ENCODE peak calls at places on chromosome 1, in four cellular contexts. T, O, F and Z are unnamed samples.

GRCh38 chr1:237258871-237259270 is 216.9 kb downstream of the RYR2 start:
- DNase-seq in T (no peak), F (no peak), O (no peak), Z (no peak)

GRCh38 chr1:234954613-234955012 is 174.0 kb downstream of the TOMM20 start:
- DNase-seq in F (no peak), O (no peak), T (no peak), Z (no peak)

GRCh38 chr1:67536957-67537646 is 106.9 kb upstream of the SERBP1 start:
- DNase-seq in O (no peak), T (no peak), F (no peak), Z (no peak)

GRCh38 chr1:154348429-154349076 is 23.2 kb downstream of the ATP8B2 start:
- DNase-seq in T (no peak), F (no peak), O (no peak), Z (no peak)

GRCh38 chr1:190429932-190430331 is 47.7 kb downstream of the BRINP3 start:
- DNase-seq in O (no peak), T (no peak), F (no peak), Z (no peak)

GRCh38 chr1:62111084-62111483 is 83.6 kb upstream of the L1TD1 start:
- DNase-seq in T (no peak), O (no peak), F (no peak), Z (no peak)

GRCh38 chr1:40774266-40774998 is 9.2 kb upstream of the KCNQ4 start:
- DNase-seq in O (peak), T (peak), F (peak), Z (peak)

GRCh38 chr1:67575861-67576260 is 109.1 kb upstream of the GADD45A start:
- DNase-seq in T (no peak), F (no peak), O (peak), Z (peak)

GRCh38 chr1:5847013-5847654 is 145.1 kb downstream of the NPHP4 start:
- DNase-seq in T (peak), F (peak), O (no peak), Z (peak)

GRCh38 chr1:80441664-80442063 is 1359.1 kb upstream of the ADGRL2 start:
- DNase-seq in T (no peak), O (no peak), F (no peak), Z (no peak)

GRCh38 chr1:154955718-154956513 is at the start of gene PBXIP1:
- DNase-seq in O (peak), F (peak), T (peak), Z (peak)

DNA sequence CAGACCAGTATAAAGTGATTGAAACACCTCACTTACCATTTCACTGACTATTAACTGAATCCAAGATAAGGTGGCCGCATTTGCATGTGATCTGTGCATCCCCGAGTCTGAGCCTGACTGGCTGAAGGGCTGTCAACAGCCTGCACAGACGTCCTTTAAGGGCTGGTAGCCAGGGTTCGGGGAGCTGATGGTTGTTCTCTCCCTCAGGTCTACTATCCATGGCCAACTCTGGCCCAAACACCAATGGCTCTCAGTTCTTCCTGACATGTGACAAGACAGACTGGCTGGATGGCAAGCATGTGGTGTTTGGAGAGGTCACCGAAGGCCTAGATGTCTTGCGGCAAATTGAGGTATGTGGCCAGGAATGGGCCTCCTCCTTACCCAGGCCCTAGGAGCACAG is 14.0 kb downstream of the PPIE start:
- DNase-seq in F (no peak), O (no peak), T (peak), Z (no peak)
- H2BK120ac ChIP-seq in F (no peak), O (no peak), T (no peak), Z (no peak)

DNA sequence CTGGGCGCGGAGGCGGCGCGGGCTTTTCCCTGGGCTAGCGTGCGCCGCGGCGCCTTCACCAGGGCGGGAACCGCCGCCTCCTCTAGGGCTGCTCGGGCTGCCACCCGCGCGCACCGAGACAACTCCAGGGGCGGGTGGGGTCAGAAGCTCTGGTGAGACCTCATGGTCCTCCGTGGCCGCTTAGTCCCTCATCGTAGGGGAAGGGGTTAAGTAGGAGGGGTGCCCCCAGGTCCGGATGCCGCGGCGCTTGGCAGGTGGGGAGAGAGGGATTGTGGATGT is 559 bp downstream of the SERTAD4 start:
- DNase-seq in T (no peak), O (peak), F (no peak), Z (no peak)
- H2AFZ ChIP-seq in T (no peak), O (peak), F (peak), Z (peak)

GRCh38 chr1:147756336-147756735 is 4.1 kb downstream of the GJA5 start:
- DNase-seq in O (no peak), T (no peak), F (no peak), Z (no peak)

GRCh38 chr1:147760481-147761260 is at the start of gene GJA5:
- DNase-seq in T (no peak), F (no peak), O (no peak), Z (no peak)

GRCh38 chr1:147758379-147759100 is 1.9 kb downstream of the GJA5 start:
- DNase-seq in T (no peak), O (no peak), F (no peak), Z (no peak)

GRCh38 chr1:147753084-147753483 is 7.3 kb downstream of the GJA5 start:
- DNase-seq in T (no peak), F (no peak), O (no peak), Z (no peak)

GRCh38 chr1:147757015-147757990 is 3.1 kb downstream of the GJA5 start:
- DNase-seq in T (no peak), O (no peak), F (no peak), Z (no peak)
- H2BK120ac ChIP-seq in T (no peak), O (no peak), F (no peak), Z (no peak)

DNA sequence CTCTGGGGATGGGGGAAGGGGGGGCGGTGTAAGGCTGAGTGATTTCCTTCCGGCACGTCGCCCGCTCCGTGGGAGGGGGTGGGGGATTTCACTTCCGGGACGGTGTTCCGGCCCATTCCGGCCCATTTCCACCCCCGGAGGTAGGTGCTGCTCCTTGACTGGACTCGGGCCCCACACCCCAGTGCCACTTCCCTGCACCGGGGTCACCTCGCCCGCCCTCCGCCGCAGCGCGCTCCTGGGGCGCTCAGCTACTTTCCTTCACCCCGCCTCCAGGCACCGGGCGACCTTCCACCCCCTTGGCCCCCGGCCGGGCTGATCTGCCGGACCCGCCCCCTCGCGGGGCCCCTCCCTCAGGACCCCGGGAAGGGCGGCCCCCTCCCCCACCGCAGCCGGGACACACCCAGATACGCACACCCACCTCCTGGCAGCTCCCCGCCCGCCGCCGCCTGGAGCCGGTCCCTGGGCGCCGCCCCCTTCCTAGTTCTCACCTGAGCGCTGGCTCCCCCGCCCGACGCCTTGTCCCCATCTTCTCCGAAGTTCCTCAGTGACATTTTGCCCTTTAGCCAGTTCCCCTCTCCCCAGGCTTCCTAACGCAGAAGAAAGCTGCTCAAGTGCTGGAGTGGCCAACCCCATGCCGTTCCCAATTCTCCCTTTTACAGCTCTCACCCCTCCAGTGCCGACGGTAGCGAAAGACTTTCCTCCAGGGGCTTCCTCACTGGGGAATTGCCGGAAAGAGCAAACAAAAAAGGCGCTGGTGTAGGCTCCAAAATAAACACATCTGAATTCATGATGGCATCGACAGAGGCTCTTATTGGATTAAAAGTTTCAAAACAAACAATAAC is at the start of gene ZBTB37:
- DNase-seq in T (peak), F (peak), O (peak), Z (peak)
- H2AFZ ChIP-seq in T (peak), F (peak), O (peak), Z (peak)

GRCh38 chr1:85343213-85343611 is 66.8 kb upstream of the BCL10 start:
- DNase-seq in F (no peak), O (no peak), T (no peak), Z (no peak)
- H2BK120ac ChIP-seq in F (no peak), O (no peak), T (no peak), Z (peak)

GRCh38 chr1:241883159-241883558 is 35.2 kb downstream of the EXO1 start:
- DNase-seq in O (no peak), T (no peak), F (no peak), Z (no peak)

DNA sequence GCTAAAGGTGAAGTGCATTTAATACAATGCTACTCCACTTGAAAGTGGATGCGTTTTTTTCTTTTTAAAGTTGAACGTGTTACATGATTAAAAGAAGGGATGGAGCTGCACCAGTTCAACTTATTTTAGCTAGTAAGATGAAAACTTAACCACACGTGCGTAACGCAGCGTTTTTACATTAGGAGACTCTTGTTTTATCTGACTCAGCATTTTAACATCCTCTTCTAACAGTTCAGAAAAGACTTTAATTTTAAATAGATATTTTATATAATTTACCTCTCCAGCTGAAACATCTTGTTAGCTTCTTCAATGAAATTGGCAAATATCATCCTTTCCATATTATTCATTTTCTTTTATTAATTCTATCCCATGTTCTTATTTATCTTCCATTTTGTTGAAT is 33.4 kb downstream of the EXO1 start:
- DNase-seq in F (no peak), O (no peak), T (no peak), Z (no peak)
- H2AFZ ChIP-seq in F (no peak), O (no peak), T (no peak), Z (no peak)

GRCh38 chr1:245457562-245457961 is 302.8 kb downstream of the KIF26B start:
- DNase-seq in O (no peak), T (no peak), F (no peak), Z (no peak)

GRCh38 chr1:245461681-245462080 is 306.9 kb downstream of the KIF26B start:
- DNase-seq in F (no peak), T (no peak), O (no peak), Z (no peak)

GRCh38 chr1:245459621-245460020 is 304.8 kb downstream of the KIF26B start:
- DNase-seq in T (no peak), O (no peak), F (no peak), Z (no peak)

GRCh38 chr1:245458761-245459174 is 304.0 kb downstream of the KIF26B start:
- DNase-seq in F (no peak), O (peak), T (no peak), Z (peak)

GRCh38 chr1:245458234-245458633 is 303.4 kb downstream of the KIF26B start:
- DNase-seq in T (no peak), F (no peak), O (no peak), Z (no peak)
- H2BK120ac ChIP-seq in T (no peak), F (no peak), O (no peak), Z (no peak)